ENCODE peak calls at places on chromosomes 1 and 21, in five cellular contexts. V is RWPE2; X is central memory CD8-positive, alpha-beta T cell; P is activated CD4-positive, CD25-positive, alpha-beta regulatory T cell treated with anti-CD3 and anti-CD28 coated beads, Interleukin-2, amount 50 U/mL, for 24 hours; C is stimulated activated naive CD8-positive, alpha-beta T cell treated with anti-CD3 and anti-CD28 coated beads, Interleukin-15, Interleukin-2, amounts not matched to agents 100 U/mL and 50 U/mL, for 24 hours. A is an unnamed sample.

GRCh38 chr1:171763764-171764163 is 17.7 kb upstream of the METTL13 start:
- ATAC-seq in V (no peak), C (no peak), X (no peak), P (no peak), A (no peak)

GRCh38 chr1:99560192-99561040 is 85.5 kb upstream of the PALMD start:
- ATAC-seq in V (no peak), C (no peak), X (no peak), P (no peak), A (peak)

GRCh38 chr1:205162301-205162700 is 40.5 kb upstream of the RBBP5 start:
- ATAC-seq in X (no peak), P (no peak), C (no peak), V (no peak), A (no peak)

GRCh38 chr1:173988068-173988467 is 34.1 kb downstream of the RC3H1 start:
- ATAC-seq in P (no peak), V (no peak), C (no peak), X (no peak), A (no peak)

GRCh38 chr1:71053758-71054157 is 6.1 kb upstream of the PTGER3 start:
- ATAC-seq in X (no peak), P (no peak), V (peak), C (no peak), A (peak)

GRCh38 chr1:54380285-54380882 is 25.8 kb downstream of the SSBP3 start:
- ATAC-seq in C (peak), X (peak), P (no peak), V (no peak), A (no peak)

GRCh38 chr1:226678701-226679100 is 60.4 kb downstream of the ITPKB start:
- ATAC-seq in X (peak), C (peak), P (peak), V (no peak), A (no peak)

GRCh38 chr21:43204638-43205037 is 35.8 kb downstream of the CRYAA start:
- ATAC-seq in C (no peak), X (no peak), P (no peak), V (no peak), A (no peak)

GRCh38 chr1:186978596-186979556 is 150.1 kb downstream of the PLA2G4A start:
- ATAC-seq in C (no peak), X (no peak), P (no peak), V (no peak), A (no peak)

GRCh38 chr1:175067707-175068106 is at the start of gene TNN:
- ATAC-seq in V (no peak), P (no peak), X (no peak), C (no peak), A (no peak)

GRCh38 chr1:93196591-93196990 is 16.1 kb downstream of the CCDC18 start:
- ATAC-seq in X (no peak), P (no peak), V (no peak), C (no peak), A (no peak)

GRCh38 chr1:203686091-203686632 is 59.5 kb downstream of the ATP2B4 start:
- ATAC-seq in V (no peak), P (no peak), X (no peak), C (no peak), A (no peak)

GRCh38 chr1:87473203-87473661 is 144.6 kb downstream of the LMO4 start:
- ATAC-seq in C (no peak), X (no peak), P (no peak), V (peak), A (no peak)

GRCh38 chr1:165862448-165862847 is 35.0 kb downstream of the UCK2 start:
- ATAC-seq in C (no peak), X (no peak), P (no peak), V (no peak), A (peak)

GRCh38 chr1:60535713-60536112 is 462.1 kb upstream of the C1orf87 start:
- ATAC-seq in C (no peak), P (no peak), V (no peak), X (no peak), A (no peak)

GRCh38 chr1:34316773-34317172 is 140.1 kb downstream of the C1orf94 start:
- ATAC-seq in X (no peak), V (no peak), C (no peak), P (no peak), A (no peak)

GRCh38 chr1:16101618-16102017 is 28.2 kb upstream of the FAM131C start:
- ATAC-seq in V (no peak), C (no peak), P (no peak), X (no peak), A (peak)

GRCh38 chr1:56424744-56425493 is 154.4 kb downstream of the PLPP3 start:
- ATAC-seq in P (no peak), V (peak), C (no peak), X (no peak), A (peak)

GRCh38 chr1:94590203-94591137 is 48.9 kb upstream of the F3 start:
- ATAC-seq in X (no peak), V (no peak), C (no peak), P (no peak), A (no peak)

GRCh38 chr1:96971849-96972602 is 250.4 kb downstream of the PTBP2 start:
- ATAC-seq in X (no peak), P (no peak), C (no peak), V (no peak), A (no peak)

GRCh38 chr1:17279001-17279830 is 28.8 kb upstream of the PADI4 start:
- ATAC-seq in V (no peak), C (no peak), X (no peak), P (no peak), A (no peak)

GRCh38 chr1:118914379-118915161 is 73.6 kb downstream of the TBX15 start:
- ATAC-seq in V (no peak), P (no peak), X (no peak), C (no peak), A (no peak)

GRCh38 chr1:109801791-109802135 is 38.0 kb upstream of the EPS8L3 start:
- ATAC-seq in X (peak), V (no peak), C (no peak), P (no peak), A (no peak)

GRCh38 chr1:245493029-245493428 is 338.2 kb downstream of the KIF26B start:
- ATAC-seq in P (no peak), C (no peak), V (no peak), X (no peak), A (no peak)

GRCh38 chr1:84969489-84970250 is 27.2 kb downstream of the MCOLN2 start:
- ATAC-seq in X (peak), C (peak), P (peak), V (no peak), A (no peak)

GRCh38 chr21:43659136-43660000 is at the start of the genes HSF2BP and RRP1B:
- ATAC-seq in C (peak), P (peak), X (peak), V (peak), A (peak)

GRCh38 chr1:56477164-56478111 is 101.9 kb downstream of the PLPP3 start:
- ATAC-seq in C (no peak), X (no peak), V (peak), P (no peak), A (peak)

GRCh38 chr1:212827831-212828278 is 19.6 kb downstream of the SPATA45 start:
- ATAC-seq in V (no peak), X (no peak), C (no peak), P (no peak), A (no peak)

GRCh38 chr1:176032040-176032645 is 174.9 kb downstream of the COP1 start:
- ATAC-seq in V (no peak), X (no peak), C (no peak), P (no peak), A (no peak)

GRCh38 chr1:115454835-115455511 is 116.9 kb upstream of the NGF start:
- ATAC-seq in C (no peak), V (no peak), X (no peak), P (no peak), A (no peak)

GRCh38 chr1:47618830-47619229 is 181.0 kb downstream of the FOXD2 start:
- ATAC-seq in P (no peak), X (no peak), V (no peak), C (no peak), A (peak)

A was measured in esophagus mucosa.